ENCODE peak calls at places on chromosomes 3 and 15, in five cellular contexts. One of them, this sample, is unnamed.

GRCh38 chr3:12393894-12394293 is 90.4 kb upstream of the TSEN2 start:
- DNase-seq in SK-N-SH: no peak
- DNase-seq in PC-3: peak; percentile 58
- DNase-seq in neural progenitor cell: no peak
- DNase-seq in GM23248: peak; percentile 88
- DNase-seq in this sample: no peak

GRCh38 chr3:139202226-139202958 is 141.4 kb upstream of the MRPS22 start:
- DNase-seq in neural progenitor cell: peak; percentile 74
- DNase-seq in SK-N-SH: peak; percentile 21
- DNase-seq in PC-3: peak; percentile 66
- DNase-seq in GM23248: no peak
- DNase-seq in this sample: peak; percentile 86

GRCh38 chr3:29255854-29256696 is 24.8 kb upstream of the RBMS3 start:
- DNase-seq in PC-3: peak; percentile 90
- DNase-seq in GM23248: peak; percentile 23
- DNase-seq in SK-N-SH: no peak
- DNase-seq in neural progenitor cell: no peak
- DNase-seq in this sample: peak; percentile 6

GRCh38 chr15:48371961-48372360 is 40.7 kb downstream of the DUT start:
- DNase-seq in GM23248: no peak
- DNase-seq in SK-N-SH: no peak
- DNase-seq in neural progenitor cell: no peak
- DNase-seq in PC-3: no peak
- DNase-seq in this sample: no peak

GRCh38 chr3:149843502-149843901 is 30.5 kb downstream of the RNF13 start:
- DNase-seq in GM23248: no peak
- DNase-seq in SK-N-SH: no peak
- DNase-seq in neural progenitor cell: no peak
- DNase-seq in PC-3: no peak
- DNase-seq in this sample: no peak

GRCh38 chr3:54906763-54907162 is 21.1 kb downstream of the LRTM1 start:
- DNase-seq in GM23248: no peak
- DNase-seq in neural progenitor cell: no peak
- DNase-seq in PC-3: no peak
- DNase-seq in SK-N-SH: no peak
- DNase-seq in this sample: no peak

GRCh38 chr3:139937674-139938279 is 2.8 kb downstream of the CLSTN2 start:
- DNase-seq in SK-N-SH: peak; percentile 59
- DNase-seq in PC-3: peak; percentile 41
- DNase-seq in GM23248: peak; percentile 72
- DNase-seq in neural progenitor cell: peak; percentile 48
- DNase-seq in this sample: peak; percentile 29

GRCh38 chr3:5310509-5310908 is 123.0 kb downstream of the EDEM1 start:
- DNase-seq in SK-N-SH: no peak
- DNase-seq in GM23248: no peak
- DNase-seq in neural progenitor cell: no peak
- DNase-seq in PC-3: no peak
- DNase-seq in this sample: no peak

GRCh38 chr3:72092778-72093177 is 307.8 kb upstream of the PROK2 start:
- DNase-seq in neural progenitor cell: no peak
- DNase-seq in GM23248: no peak
- DNase-seq in SK-N-SH: no peak
- DNase-seq in PC-3: no peak
- DNase-seq in this sample: no peak

GRCh38 chr3:172115787-172116186 is 76.4 kb downstream of the FNDC3B start:
- DNase-seq in neural progenitor cell: no peak
- DNase-seq in GM23248: no peak
- DNase-seq in SK-N-SH: no peak
- DNase-seq in PC-3: no peak
- DNase-seq in this sample: no peak
- H3F3A ChIP-seq in neural progenitor cell: no peaks in the 10 kb centered on the region
- H3F3A ChIP-seq in GM23248: peaks cover 47% of the 10 kb centered on the region
- H3F3A ChIP-seq in SK-N-SH: no peaks in the 10 kb centered on the region
- H3F3A ChIP-seq in PC-3: no peaks in the 10 kb centered on the region
- H3F3A ChIP-seq in this sample: no peaks in the 10 kb centered on the region

GRCh38 chr15:74418575-74419338 is 15.0 kb downstream of the SEMA7A start:
- DNase-seq in PC-3: no peak
- DNase-seq in neural progenitor cell: no peak
- DNase-seq in SK-N-SH: no peak
- DNase-seq in GM23248: no peak
- DNase-seq in this sample: no peak

GRCh38 chr15:74417670-74418069 is 16.1 kb downstream of the SEMA7A start:
- DNase-seq in neural progenitor cell: no peak
- DNase-seq in PC-3: no peak
- DNase-seq in GM23248: no peak
- DNase-seq in SK-N-SH: no peak
- DNase-seq in this sample: no peak

GRCh38 chr15:74421302-74422245 is 12.2 kb downstream of the SEMA7A start:
- DNase-seq in SK-N-SH: no peak
- DNase-seq in neural progenitor cell: no peak
- DNase-seq in PC-3: no peak
- DNase-seq in GM23248: no peak
- DNase-seq in this sample: no peak

GRCh38 chr15:74420193-74420905 is 13.4 kb downstream of the SEMA7A start:
- DNase-seq in PC-3: peak; percentile 67
- DNase-seq in SK-N-SH: no peak
- DNase-seq in neural progenitor cell: no peak
- DNase-seq in GM23248: peak; percentile 45
- DNase-seq in this sample: peak; percentile 33

DNA sequence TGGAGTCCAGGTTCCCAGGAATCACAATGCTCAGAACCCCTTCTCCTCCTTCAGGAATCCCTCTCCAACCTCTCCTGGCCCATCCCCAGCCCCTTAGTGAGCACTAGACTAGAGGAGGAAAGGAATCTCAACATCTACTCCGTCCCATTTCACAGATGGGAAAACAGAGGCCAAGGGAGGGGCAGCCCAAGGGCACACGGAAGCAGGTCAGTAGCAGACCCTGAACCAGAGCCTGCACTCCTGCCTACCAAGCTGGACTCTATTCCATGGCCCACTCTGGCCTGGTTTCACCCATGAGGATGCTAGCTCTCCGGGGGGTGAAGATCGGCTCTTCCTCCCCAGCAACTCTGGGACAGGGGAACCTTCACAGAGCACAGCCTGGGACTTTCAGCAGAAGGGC is 14.3 kb downstream of the SEMA7A start:
- DNase-seq in SK-N-SH: no peak
- DNase-seq in neural progenitor cell: no peak
- DNase-seq in GM23248: no peak
- DNase-seq in PC-3: no peak
- DNase-seq in this sample: no peak
- H3K9ac ChIP-seq in SK-N-SH: no peak overlapping the region
- H3K9ac ChIP-seq in neural progenitor cell: no peak overlapping the region
- H3K9ac ChIP-seq in GM23248: peak overlapping the region; percentile 33
- H3K9ac ChIP-seq in PC-3: no peak overlapping the region
- H3K9ac ChIP-seq in this sample: no peak overlapping the region

GRCh38 chr3:128011140-128011539 is 41.1 kb upstream of the SEC61A1 start:
- DNase-seq in neural progenitor cell: peak; percentile 85
- DNase-seq in GM23248: peak; percentile 18
- DNase-seq in SK-N-SH: peak; percentile 51
- DNase-seq in PC-3: peak; percentile 70
- DNase-seq in this sample: no peak
- TF ChIP-seq EZH2phosphoT487 in neural progenitor cell: no peak
- TF ChIP-seq EZH2phosphoT487 in GM23248: no peak
- TF ChIP-seq EZH2phosphoT487 in SK-N-SH: no peak
- TF ChIP-seq EZH2phosphoT487 in PC-3: no peak
- TF ChIP-seq EZH2phosphoT487 in this sample: no peak

GRCh38 chr15:90866161-90866715 is 2.1 kb upstream of the FURIN start:
- DNase-seq in SK-N-SH: no peak
- DNase-seq in GM23248: no peak
- DNase-seq in PC-3: no peak
- DNase-seq in neural progenitor cell: no peak
- DNase-seq in this sample: no peak

GRCh38 chr15:90866800-90867199 is 1.6 kb upstream of the FURIN start:
- DNase-seq in PC-3: no peak
- DNase-seq in neural progenitor cell: no peak
- DNase-seq in GM23248: no peak
- DNase-seq in SK-N-SH: no peak
- DNase-seq in this sample: no peak

GRCh38 chr15:90863987-90864386 is 4.4 kb upstream of the FURIN start:
- DNase-seq in neural progenitor cell: no peak
- DNase-seq in SK-N-SH: no peak
- DNase-seq in PC-3: no peak
- DNase-seq in GM23248: peak; percentile 58
- DNase-seq in this sample: no peak

GRCh38 chr15:90864507-90864906 is 3.9 kb upstream of the FURIN start:
- DNase-seq in SK-N-SH: no peak
- DNase-seq in PC-3: no peak
- DNase-seq in neural progenitor cell: no peak
- DNase-seq in GM23248: no peak
- DNase-seq in this sample: no peak

GRCh38 chr15:90865702-90866101 is 2.7 kb upstream of the FURIN start:
- DNase-seq in PC-3: no peak
- DNase-seq in SK-N-SH: no peak
- DNase-seq in neural progenitor cell: no peak
- DNase-seq in GM23248: no peak
- DNase-seq in this sample: no peak
- H3F3A ChIP-seq in PC-3: peaks cover 4% of the 10 kb centered on the region
- H3F3A ChIP-seq in SK-N-SH: peaks cover 22% of the 10 kb centered on the region
- H3F3A ChIP-seq in neural progenitor cell: peaks cover 20% of the 10 kb centered on the region
- H3F3A ChIP-seq in GM23248: peaks cover 30% of the 10 kb centered on the region
- H3F3A ChIP-seq in this sample: peaks cover 8% of the 10 kb centered on the region

GRCh38 chr3:102179321-102180290 is 255.2 kb upstream of the ZPLD1 start:
- DNase-seq in neural progenitor cell: no peak
- DNase-seq in GM23248: peak; percentile 46
- DNase-seq in PC-3: peak; percentile 57
- DNase-seq in SK-N-SH: no peak
- DNase-seq in this sample: no peak
- H3K9ac ChIP-seq in neural progenitor cell: no peak overlapping the region
- H3K9ac ChIP-seq in GM23248: peak overlapping the region; percentile 47
- H3K9ac ChIP-seq in PC-3: peak overlapping the region; percentile 56
- H3K9ac ChIP-seq in SK-N-SH: peak overlapping the region; percentile 75
- H3K9ac ChIP-seq in this sample: no peak overlapping the region